ENCODE peak calls at places on chromosomes 16 and 17, in four cellular contexts. Z is K562, J is GM12878, S is H1. E is an unnamed sample.

GRCh38 chr17:27577124-27577761 is 53.7 kb upstream of the LGALS9 start:
- DNase-seq in Z (peak; percentile 44), S (peak; percentile 52), J (no peak), E (peak; percentile 35)

GRCh38 chr16:75198135-75198600 is 8.8 kb downstream of the CTRB2 start:
- DNase-seq in J (no peak), Z (no peak), S (no peak), E (no peak)

GRCh38 chr17:82244413-82245140 is 15.7 kb downstream of the SLC16A3 start:
- DNase-seq in J (no peak), Z (peak; percentile 49), S (no peak), E (no peak)

GRCh38 chr16:50198802-50199410 is 45.8 kb downstream of the TENT4B start:
- DNase-seq in S (no peak), Z (no peak), J (no peak), E (no peak)

GRCh38 chr16:17515421-17516210 is 44.9 kb upstream of the XYLT1 start:
- DNase-seq in Z (no peak), S (no peak), J (no peak), E (no peak)

GRCh38 chr16:1941924-1942809 is 832 bp downstream of the MSRB1 start:
- DNase-seq in S (no peak), J (no peak), Z (peak; percentile 74), E (no peak)

GRCh38 chr16:47045023-47045422 is 71.5 kb upstream of the DNAJA2 start:
- DNase-seq in J (no peak), S (no peak), Z (no peak), E (no peak)

GRCh38 chr16:974001-974601 is 3.3 kb upstream of the LMF1 start:
- DNase-seq in S (no peak), Z (no peak), J (no peak), E (no peak)

GRCh38 chr16:53605356-53605755 is 98.3 kb downstream of the RPGRIP1L start:
- DNase-seq in Z (no peak), S (no peak), J (no peak), E (no peak)

GRCh38 chr16:53600076-53600475 is 97.1 kb upstream of the AKTIP start:
- DNase-seq in S (no peak), J (no peak), Z (no peak), E (no peak)

GRCh38 chr16:53598513-53599266 is 95.7 kb upstream of the AKTIP start:
- DNase-seq in Z (no peak), S (no peak), J (no peak), E (no peak)

GRCh38 chr16:53599548-53599947 is 96.5 kb upstream of the AKTIP start:
- DNase-seq in J (no peak), Z (no peak), S (no peak), E (no peak)
- TF ChIP-seq SP1 in J (no peak), Z (no peak), S (no peak), E (no peak)

DNA sequence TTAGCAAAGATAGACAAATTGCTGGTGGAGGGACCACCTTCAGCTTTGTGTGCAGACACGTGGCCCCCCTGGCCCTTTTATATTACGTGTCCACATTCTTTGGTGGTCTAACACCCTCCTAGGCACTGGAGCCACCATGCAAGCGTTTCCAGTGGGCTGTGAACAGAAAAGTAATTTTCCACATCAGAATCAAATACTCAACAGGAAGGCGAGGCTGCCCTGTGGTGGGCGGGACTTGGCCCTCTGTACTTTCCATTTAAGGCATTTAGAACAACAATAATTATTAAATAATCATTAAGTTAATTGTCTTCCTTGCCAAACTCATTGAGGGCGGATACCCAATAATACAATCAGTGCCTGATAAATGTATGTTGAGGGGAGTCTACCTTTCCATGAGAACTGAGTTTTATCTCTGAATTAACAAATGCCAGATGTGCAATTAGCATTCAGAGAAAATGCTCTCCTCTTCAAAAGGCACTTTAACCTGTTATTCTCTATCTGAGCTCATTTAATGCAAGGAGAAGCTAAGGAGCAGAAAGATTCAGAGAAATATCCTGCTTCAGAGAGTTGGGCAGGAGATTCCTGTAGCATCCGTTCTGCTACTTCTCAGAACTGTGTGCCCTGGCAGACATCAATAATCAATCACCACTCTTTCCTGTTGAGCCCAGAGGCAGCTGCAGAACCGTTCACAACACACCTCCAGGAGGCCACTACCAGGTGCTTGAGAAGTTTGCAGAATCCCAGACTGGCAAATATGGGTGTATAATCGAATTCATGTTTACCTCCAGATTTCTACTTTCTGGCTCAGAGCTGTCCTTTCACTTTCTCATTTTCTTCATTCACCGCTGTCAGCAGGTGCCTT is 109.4 kb downstream of the CMIP start:
- DNase-seq in Z (no peak), S (no peak), J (no peak), E (no peak)
- TF ChIP-seq USF2 in Z (no peak), S (no peak), J (no peak), E (no peak)

DNA sequence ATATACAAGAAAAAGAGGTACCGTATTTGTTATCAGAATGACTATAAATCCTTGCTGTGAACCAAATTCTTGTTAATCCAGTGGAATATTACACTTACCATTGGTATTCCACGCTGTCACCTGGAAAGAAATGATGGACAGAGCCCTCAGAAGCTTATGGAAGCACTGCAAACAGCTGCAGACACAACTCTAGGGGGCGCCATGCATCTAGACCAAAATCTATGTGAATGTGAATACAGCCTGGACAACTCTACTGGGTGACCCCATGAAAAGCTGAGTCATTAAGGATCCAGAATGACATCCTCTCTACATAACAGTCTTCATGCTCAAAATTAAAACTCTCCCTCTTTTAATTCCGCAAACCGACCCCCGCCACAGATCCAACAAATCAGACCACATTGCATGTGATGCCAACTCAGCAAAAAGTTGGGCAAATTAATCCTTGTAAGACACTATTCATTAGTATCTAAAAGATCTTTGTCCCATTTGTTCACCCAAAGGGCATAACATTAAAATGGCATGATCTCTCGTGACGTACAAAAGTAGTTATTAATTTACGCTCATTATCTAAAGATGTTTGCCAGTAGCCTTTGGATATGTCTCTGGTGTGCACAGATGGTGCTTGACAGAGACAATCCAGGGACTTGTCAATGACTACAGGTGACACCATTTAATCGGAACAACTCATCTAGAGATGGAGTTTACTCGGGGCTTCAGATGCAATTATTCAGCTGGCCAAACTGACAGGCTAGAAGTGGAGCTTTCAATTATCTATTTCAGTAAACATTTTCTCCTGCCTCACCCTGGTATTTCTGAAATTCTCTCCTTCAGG is 552.7 kb upstream of the PSMD7 start:
- DNase-seq in Z (no peak), J (no peak), S (peak; percentile 55), E (peak; percentile 52)
- TF ChIP-seq SP1 in Z (no peak), J (no peak), S (no peak), E (no peak)

GRCh38 chr16:24539850-24540484 is 601 bp downstream of the RBBP6 start:
- DNase-seq in J (no peak), Z (peak; percentile 36), S (no peak), E (no peak)
- TF ChIP-seq USF2 in J (no peak), Z (peak; percentile 8), S (no peak), E (no peak)

GRCh38 chr17:59038734-59039133 is 67.9 kb downstream of the TRIM37 start:
- DNase-seq in J (no peak), S (no peak), Z (no peak), E (no peak)
- TF ChIP-seq SP1 in J (no peak), S (no peak), Z (no peak), E (no peak)

GRCh38 chr17:12982224-12982623 is 35.6 kb downstream of the ELAC2 start:
- DNase-seq in Z (no peak), S (no peak), J (peak; percentile 4), E (no peak)
- TF ChIP-seq USF2 in Z (no peak), S (no peak), J (no peak), E (no peak)

DNA sequence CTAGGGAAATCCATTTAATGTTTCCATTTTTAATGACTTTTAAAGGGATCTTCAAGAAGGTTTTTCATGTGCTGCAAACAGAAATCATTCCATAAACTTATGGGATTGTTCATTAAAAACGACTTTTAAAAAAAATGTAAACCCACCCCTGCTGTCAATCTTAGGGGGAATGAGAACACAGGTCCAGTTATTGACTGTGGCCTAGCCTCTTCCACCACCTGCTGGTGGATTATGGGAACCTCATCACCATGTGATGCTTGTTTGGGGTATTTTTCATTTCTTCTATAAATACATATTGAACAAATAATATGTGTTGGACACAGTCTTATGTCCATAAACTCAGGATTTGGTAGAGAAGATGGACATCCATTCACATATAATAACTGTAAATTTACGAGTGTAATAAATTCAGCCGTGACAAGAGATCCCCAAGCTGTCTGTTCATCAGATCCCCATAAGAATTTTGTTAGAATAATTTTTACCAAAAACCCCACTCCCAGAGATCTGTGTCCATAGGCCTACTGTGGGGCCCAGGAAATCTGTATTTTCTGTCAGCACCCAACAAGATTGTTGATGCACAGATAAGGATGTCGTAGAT is 42.0 kb upstream of the TMC5 start:
- DNase-seq in J (peak; percentile 28), S (no peak), Z (peak; percentile 70), E (peak; percentile 59)
- TF ChIP-seq SP1 in J (no peak), S (no peak), Z (no peak), E (no peak)

DNA sequence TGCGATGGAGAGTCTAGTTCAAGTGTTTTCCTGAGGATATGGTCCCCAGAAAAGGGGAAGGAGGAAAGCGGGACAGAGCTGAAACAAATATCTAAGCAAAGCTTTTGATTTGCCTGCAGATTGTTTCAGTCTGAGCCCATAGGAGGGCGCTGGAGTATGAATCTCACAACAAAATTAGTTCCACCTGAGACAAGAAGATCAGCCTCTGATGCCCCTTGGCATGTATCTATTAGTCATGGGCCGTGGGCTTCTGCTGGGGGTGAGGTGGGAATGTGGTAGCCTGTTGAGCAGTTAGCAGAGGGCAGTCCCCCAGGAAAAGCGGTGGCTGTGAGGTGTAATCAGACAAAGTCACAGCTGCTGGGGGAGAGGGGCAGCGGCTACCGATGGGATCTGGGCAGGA is 446.9 kb downstream of the CA10 start:
- DNase-seq in S (no peak), Z (no peak), J (no peak), E (peak; percentile 12)
- TF ChIP-seq USF2 in S (no peak), Z (no peak), J (no peak), E (no peak)

GRCh38 chr17:49965522-49965905 is 3.5 kb upstream of the DLX4 start:
- DNase-seq in S (no peak), J (no peak), Z (no peak), E (peak; percentile 36)
- TF ChIP-seq SP1 in S (peak; percentile 52), J (no peak), Z (no peak), E (no peak)

GRCh38 chr16:72978212-72978611 is 69.7 kb downstream of the ZFHX3 start:
- DNase-seq in Z (no peak), S (no peak), J (no peak), E (no peak)

GRCh38 chr16:72983241-72983640 is 64.7 kb downstream of the ZFHX3 start:
- DNase-seq in Z (no peak), S (no peak), J (no peak), E (no peak)

GRCh38 chr16:72977127-72977526 is 70.8 kb downstream of the ZFHX3 start:
- DNase-seq in J (no peak), S (no peak), Z (no peak), E (no peak)

GRCh38 chr16:72976747-72977064 is 71.2 kb downstream of the ZFHX3 start:
- DNase-seq in S (no peak), J (no peak), Z (no peak), E (no peak)

GRCh38 chr16:72979974-72980373 is 68.0 kb downstream of the ZFHX3 start:
- DNase-seq in Z (no peak), S (no peak), J (no peak), E (no peak)
- TF ChIP-seq USF2 in Z (no peak), S (no peak), J (no peak), E (no peak)